ENCODE peak calls at places on chromosomes 13 and 19, in ten cellular contexts. One of them, this sample, is unnamed.

GRCh38 chr19:33241530-33242101 is 16.0 kb upstream of the SLC7A10 start:
- DNase-seq in A549: no peak
- DNase-seq in uterus: peak
- DNase-seq in heart left ventricle: no peak
- DNase-seq in CD8-positive, alpha-beta memory T cell: no peak
- DNase-seq in GM06990: peak
- DNase-seq in AG04450: no peak
- DNase-seq in HFF-Myc: no peak
- DNase-seq in cardiac fibroblast: no peak
- DNase-seq in neural progenitor cell: peak
- DNase-seq in this sample: peak

GRCh38 chr13:48144413-48145035 is 49.6 kb upstream of the MED4 start:
- DNase-seq in heart left ventricle: peak
- DNase-seq in CD8-positive, alpha-beta memory T cell: no peak
- DNase-seq in GM06990: no peak
- DNase-seq in cardiac fibroblast: peak
- DNase-seq in neural progenitor cell: no peak
- DNase-seq in HFF-Myc: no peak
- DNase-seq in AG04450: no peak
- DNase-seq in A549: no peak
- DNase-seq in uterus: no peak
- DNase-seq in this sample: no peak

GRCh38 chr19:17353386-17353785 is 16.0 kb downstream of the GTPBP3 start:
- DNase-seq in heart left ventricle: no peak
- DNase-seq in CD8-positive, alpha-beta memory T cell: no peak
- DNase-seq in uterus: no peak
- DNase-seq in GM06990: no peak
- DNase-seq in neural progenitor cell: no peak
- DNase-seq in HFF-Myc: no peak
- DNase-seq in A549: no peak
- DNase-seq in AG04450: no peak
- DNase-seq in cardiac fibroblast: no peak
- DNase-seq in this sample: no peak

GRCh38 chr13:105599477-105600037 is 935.9 kb downstream of the EFNB2 start:
- DNase-seq in GM06990: no peak
- DNase-seq in uterus: no peak
- DNase-seq in AG04450: no peak
- DNase-seq in CD8-positive, alpha-beta memory T cell: no peak
- DNase-seq in A549: no peak
- DNase-seq in heart left ventricle: no peak
- DNase-seq in HFF-Myc: no peak
- DNase-seq in cardiac fibroblast: no peak
- DNase-seq in neural progenitor cell: no peak
- DNase-seq in this sample: no peak

GRCh38 chr13:101925731-101926130 is 473.3 kb downstream of the ITGBL1 start:
- DNase-seq in cardiac fibroblast: no peak
- DNase-seq in heart left ventricle: no peak
- DNase-seq in neural progenitor cell: peak
- DNase-seq in A549: no peak
- DNase-seq in AG04450: no peak
- DNase-seq in uterus: no peak
- DNase-seq in CD8-positive, alpha-beta memory T cell: no peak
- DNase-seq in HFF-Myc: no peak
- DNase-seq in GM06990: no peak
- DNase-seq in this sample: no peak

GRCh38 chr13:49585220-49586157 is at the start of gene RCBTB1:
- DNase-seq in HFF-Myc: no peak
- DNase-seq in cardiac fibroblast: peak
- DNase-seq in AG04450: no peak
- DNase-seq in A549: peak
- DNase-seq in neural progenitor cell: peak
- DNase-seq in uterus: peak
- DNase-seq in heart left ventricle: peak
- DNase-seq in CD8-positive, alpha-beta memory T cell: peak
- DNase-seq in GM06990: peak
- DNase-seq in this sample: no peak

GRCh38 chr13:19836472-19836871 is 27.0 kb downstream of the ZMYM5 start:
- DNase-seq in heart left ventricle: no peak
- DNase-seq in uterus: no peak
- DNase-seq in GM06990: no peak
- DNase-seq in AG04450: no peak
- DNase-seq in cardiac fibroblast: peak
- DNase-seq in HFF-Myc: no peak
- DNase-seq in CD8-positive, alpha-beta memory T cell: no peak
- DNase-seq in neural progenitor cell: no peak
- DNase-seq in A549: no peak
- DNase-seq in this sample: no peak

GRCh38 chr13:38875186-38875875 is 115.3 kb downstream of the STOML3 start:
- DNase-seq in CD8-positive, alpha-beta memory T cell: no peak
- DNase-seq in cardiac fibroblast: no peak
- DNase-seq in uterus: no peak
- DNase-seq in HFF-Myc: no peak
- DNase-seq in A549: no peak
- DNase-seq in neural progenitor cell: no peak
- DNase-seq in AG04450: no peak
- DNase-seq in GM06990: no peak
- DNase-seq in heart left ventricle: no peak
- DNase-seq in this sample: no peak

GRCh38 chr19:10683064-10683426 is 18.2 kb upstream of the QTRT1 start:
- DNase-seq in GM06990: no peak
- DNase-seq in cardiac fibroblast: no peak
- DNase-seq in heart left ventricle: no peak
- DNase-seq in HFF-Myc: no peak
- DNase-seq in AG04450: no peak
- DNase-seq in CD8-positive, alpha-beta memory T cell: no peak
- DNase-seq in uterus: no peak
- DNase-seq in A549: no peak
- DNase-seq in neural progenitor cell: no peak
- DNase-seq in this sample: no peak

GRCh38 chr13:24985102-24985501 is 110.8 kb upstream of the PABPC3 start:
- DNase-seq in heart left ventricle: no peak
- DNase-seq in GM06990: no peak
- DNase-seq in HFF-Myc: no peak
- DNase-seq in AG04450: no peak
- DNase-seq in uterus: no peak
- DNase-seq in CD8-positive, alpha-beta memory T cell: no peak
- DNase-seq in cardiac fibroblast: no peak
- DNase-seq in neural progenitor cell: peak
- DNase-seq in A549: no peak
- DNase-seq in this sample: no peak

GRCh38 chr19:42683917-42684513 is 56.3 kb downstream of the PSG3 start:
- DNase-seq in cardiac fibroblast: peak
- DNase-seq in CD8-positive, alpha-beta memory T cell: no peak
- DNase-seq in A549: peak
- DNase-seq in AG04450: no peak
- DNase-seq in GM06990: no peak
- DNase-seq in uterus: no peak
- DNase-seq in HFF-Myc: peak
- DNase-seq in heart left ventricle: no peak
- DNase-seq in neural progenitor cell: peak
- DNase-seq in this sample: no peak

GRCh38 chr19:58555920-58556632 is 1.2 kb upstream of the CHMP2A start:
- DNase-seq in uterus: no peak
- DNase-seq in heart left ventricle: no peak
- DNase-seq in GM06990: no peak
- DNase-seq in HFF-Myc: no peak
- DNase-seq in AG04450: no peak
- DNase-seq in CD8-positive, alpha-beta memory T cell: no peak
- DNase-seq in A549: no peak
- DNase-seq in neural progenitor cell: no peak
- DNase-seq in cardiac fibroblast: no peak
- DNase-seq in this sample: no peak
- H3K4me3 ChIP-seq in uterus: no peak
- H3K4me3 ChIP-seq in heart left ventricle: no peak
- H3K4me3 ChIP-seq in GM06990: peak
- H3K4me3 ChIP-seq in HFF-Myc: peak
- H3K4me3 ChIP-seq in AG04450: peak
- H3K4me3 ChIP-seq in CD8-positive, alpha-beta memory T cell: no peak
- H3K4me3 ChIP-seq in A549: no peak
- H3K4me3 ChIP-seq in neural progenitor cell: no peak
- H3K4me3 ChIP-seq in cardiac fibroblast: peak
- H3K4me3 ChIP-seq in this sample: no peak

GRCh38 chr19:2242092-2242537 is 5.5 kb downstream of the SF3A2 start:
- DNase-seq in AG04450: no peak
- DNase-seq in cardiac fibroblast: no peak
- DNase-seq in CD8-positive, alpha-beta memory T cell: no peak
- DNase-seq in heart left ventricle: no peak
- DNase-seq in uterus: no peak
- DNase-seq in neural progenitor cell: no peak
- DNase-seq in A549: no peak
- DNase-seq in HFF-Myc: no peak
- DNase-seq in GM06990: no peak
- DNase-seq in this sample: no peak

GRCh38 chr19:2240881-2241760 is 4.5 kb downstream of the SF3A2 start:
- DNase-seq in uterus: no peak
- DNase-seq in cardiac fibroblast: no peak
- DNase-seq in HFF-Myc: no peak
- DNase-seq in CD8-positive, alpha-beta memory T cell: no peak
- DNase-seq in A549: no peak
- DNase-seq in GM06990: no peak
- DNase-seq in neural progenitor cell: no peak
- DNase-seq in heart left ventricle: no peak
- DNase-seq in AG04450: no peak
- DNase-seq in this sample: no peak

GRCh38 chr19:2239173-2239572 is 2.5 kb downstream of the SF3A2 start:
- DNase-seq in uterus: no peak
- DNase-seq in CD8-positive, alpha-beta memory T cell: no peak
- DNase-seq in GM06990: no peak
- DNase-seq in cardiac fibroblast: no peak
- DNase-seq in A549: no peak
- DNase-seq in heart left ventricle: no peak
- DNase-seq in AG04450: no peak
- DNase-seq in neural progenitor cell: no peak
- DNase-seq in HFF-Myc: no peak
- DNase-seq in this sample: no peak

GRCh38 chr19:2237869-2238153 is 1.2 kb downstream of the SF3A2 start:
- DNase-seq in AG04450: no peak
- DNase-seq in HFF-Myc: no peak
- DNase-seq in CD8-positive, alpha-beta memory T cell: no peak
- DNase-seq in uterus: no peak
- DNase-seq in A549: no peak
- DNase-seq in GM06990: no peak
- DNase-seq in neural progenitor cell: no peak
- DNase-seq in heart left ventricle: no peak
- DNase-seq in cardiac fibroblast: no peak
- DNase-seq in this sample: no peak

GRCh38 chr19:2239771-2240770 is 3.4 kb downstream of the SF3A2 start:
- DNase-seq in neural progenitor cell: peak
- DNase-seq in uterus: no peak
- DNase-seq in A549: no peak
- DNase-seq in heart left ventricle: no peak
- DNase-seq in CD8-positive, alpha-beta memory T cell: peak
- DNase-seq in HFF-Myc: no peak
- DNase-seq in GM06990: no peak
- DNase-seq in AG04450: no peak
- DNase-seq in cardiac fibroblast: peak
- DNase-seq in this sample: no peak
- H3K4me3 ChIP-seq in neural progenitor cell: peak
- H3K4me3 ChIP-seq in uterus: peak
- H3K4me3 ChIP-seq in A549: no peak
- H3K4me3 ChIP-seq in heart left ventricle: peak
- H3K4me3 ChIP-seq in CD8-positive, alpha-beta memory T cell: peak
- H3K4me3 ChIP-seq in HFF-Myc: peak
- H3K4me3 ChIP-seq in GM06990: peak
- H3K4me3 ChIP-seq in AG04450: peak
- H3K4me3 ChIP-seq in cardiac fibroblast: peak
- H3K4me3 ChIP-seq in this sample: peak

GRCh38 chr19:54209748-54210494 is 9.3 kb downstream of the RPS9 start:
- DNase-seq in A549: peak
- DNase-seq in cardiac fibroblast: peak
- DNase-seq in uterus: peak
- DNase-seq in HFF-Myc: peak
- DNase-seq in neural progenitor cell: no peak
- DNase-seq in GM06990: no peak
- DNase-seq in heart left ventricle: peak
- DNase-seq in AG04450: peak
- DNase-seq in CD8-positive, alpha-beta memory T cell: peak
- DNase-seq in this sample: peak
- H3K4me3 ChIP-seq in A549: peak
- H3K4me3 ChIP-seq in cardiac fibroblast: no peak
- H3K4me3 ChIP-seq in uterus: no peak
- H3K4me3 ChIP-seq in HFF-Myc: no peak
- H3K4me3 ChIP-seq in neural progenitor cell: no peak
- H3K4me3 ChIP-seq in GM06990: no peak
- H3K4me3 ChIP-seq in heart left ventricle: no peak
- H3K4me3 ChIP-seq in AG04450: peak
- H3K4me3 ChIP-seq in CD8-positive, alpha-beta memory T cell: peak
- H3K4me3 ChIP-seq in this sample: no peak

GRCh38 chr13:112053744-112054615 is 13.0 kb upstream of the SOX1 start:
- DNase-seq in A549: no peak
- DNase-seq in neural progenitor cell: peak
- DNase-seq in CD8-positive, alpha-beta memory T cell: no peak
- DNase-seq in heart left ventricle: no peak
- DNase-seq in cardiac fibroblast: no peak
- DNase-seq in HFF-Myc: no peak
- DNase-seq in uterus: no peak
- DNase-seq in AG04450: no peak
- DNase-seq in GM06990: no peak
- DNase-seq in this sample: no peak

GRCh38 chr13:112055032-112055416 is 11.9 kb upstream of the SOX1 start:
- DNase-seq in GM06990: no peak
- DNase-seq in CD8-positive, alpha-beta memory T cell: no peak
- DNase-seq in A549: no peak
- DNase-seq in AG04450: no peak
- DNase-seq in HFF-Myc: no peak
- DNase-seq in neural progenitor cell: no peak
- DNase-seq in cardiac fibroblast: no peak
- DNase-seq in uterus: no peak
- DNase-seq in heart left ventricle: no peak
- DNase-seq in this sample: no peak

GRCh38 chr13:112054616-112055015 is 12.3 kb upstream of the SOX1 start:
- DNase-seq in CD8-positive, alpha-beta memory T cell: no peak
- DNase-seq in GM06990: no peak
- DNase-seq in AG04450: no peak
- DNase-seq in neural progenitor cell: no peak
- DNase-seq in cardiac fibroblast: no peak
- DNase-seq in uterus: no peak
- DNase-seq in heart left ventricle: no peak
- DNase-seq in HFF-Myc: no peak
- DNase-seq in A549: no peak
- DNase-seq in this sample: no peak

GRCh38 chr13:112052213-112052612 is 14.7 kb upstream of the SOX1 start:
- DNase-seq in CD8-positive, alpha-beta memory T cell: no peak
- DNase-seq in neural progenitor cell: no peak
- DNase-seq in heart left ventricle: no peak
- DNase-seq in GM06990: no peak
- DNase-seq in HFF-Myc: no peak
- DNase-seq in uterus: no peak
- DNase-seq in AG04450: no peak
- DNase-seq in cardiac fibroblast: no peak
- DNase-seq in A549: no peak
- DNase-seq in this sample: no peak

DNA sequence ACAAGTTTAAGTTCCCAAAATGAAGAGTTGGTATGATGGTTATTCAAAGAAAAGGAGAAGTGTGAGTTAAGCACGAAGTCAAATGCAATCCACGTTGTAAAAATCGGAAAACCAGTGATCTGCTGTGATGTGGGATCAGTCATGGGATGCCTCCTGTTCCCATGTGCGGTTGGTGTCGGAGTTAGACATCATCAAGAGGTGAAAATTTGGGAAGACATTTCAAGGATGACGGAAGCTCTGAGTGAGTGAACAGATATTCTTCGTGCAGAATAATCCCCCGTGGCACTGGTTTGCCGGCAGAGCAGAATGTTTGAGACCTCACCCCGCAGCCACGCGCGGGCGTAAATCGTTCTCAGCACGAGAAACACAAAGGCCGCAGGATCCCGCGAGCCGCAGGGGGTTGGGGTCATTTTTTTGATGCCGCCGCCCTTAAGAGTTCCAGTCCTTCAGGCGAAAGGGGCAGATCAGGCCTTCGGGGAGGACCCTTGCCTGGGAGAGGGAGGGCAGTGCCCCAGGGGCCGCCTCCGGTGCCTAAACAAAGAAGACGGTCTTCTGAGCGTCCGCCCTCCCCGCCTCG is 13.7 kb upstream of the SOX1 start:
- DNase-seq in cardiac fibroblast: no peak
- DNase-seq in CD8-positive, alpha-beta memory T cell: no peak
- DNase-seq in uterus: no peak
- DNase-seq in heart left ventricle: no peak
- DNase-seq in neural progenitor cell: peak
- DNase-seq in HFF-Myc: no peak
- DNase-seq in AG04450: no peak
- DNase-seq in GM06990: no peak
- DNase-seq in A549: no peak
- DNase-seq in this sample: no peak
- H3K4me3 ChIP-seq in cardiac fibroblast: no peak
- H3K4me3 ChIP-seq in CD8-positive, alpha-beta memory T cell: no peak
- H3K4me3 ChIP-seq in uterus: no peak
- H3K4me3 ChIP-seq in heart left ventricle: no peak
- H3K4me3 ChIP-seq in neural progenitor cell: peak
- H3K4me3 ChIP-seq in HFF-Myc: no peak
- H3K4me3 ChIP-seq in AG04450: no peak
- H3K4me3 ChIP-seq in GM06990: no peak
- H3K4me3 ChIP-seq in A549: no peak
- H3K4me3 ChIP-seq in this sample: no peak

This sample was measured in skeletal muscle cell.